ENCODE peak calls at places on chromosomes 12 and 14, in seven cellular contexts. Y, W, L, E, F, B and U are unnamed samples.
A peak's percentile ranks its signal among the peaks of the same experiment; 100 is the strongest.

GRCh38 chr12:1474059-1474537 is 120.3 kb downstream of the FBXL14 start:
- DNase-seq in Y (no peak), W (peak; percentile 87), L (no peak), E (no peak), F (peak; percentile 99), B (peak; percentile 98), U (no peak)

GRCh38 chr14:98957211-98958047 is 314.6 kb downstream of the BCL11B start:
- DNase-seq in Y (no peak), W (no peak), L (no peak), E (no peak), F (peak; percentile 58), B (no peak), U (no peak)

GRCh38 chr12:1203735-1204019 is 212.7 kb downstream of the ERC1 start:
- DNase-seq in Y (no peak), W (peak; percentile 33), L (no peak), E (no peak), F (no peak), B (no peak), U (no peak)

GRCh38 chr12:94812345-94812744 is 162.0 kb upstream of the TMCC3 start:
- DNase-seq in Y (no peak), W (no peak), L (no peak), E (no peak), F (no peak), B (no peak), U (no peak)

GRCh38 chr12:107366322-107366721 is 273.0 kb upstream of the CRY1 start:
- DNase-seq in Y (no peak), W (no peak), L (no peak), E (no peak), F (no peak), B (no peak), U (no peak)

GRCh38 chr14:28879571-28879970 is 113.0 kb downstream of the FOXG1 start:
- DNase-seq in Y (no peak), W (no peak), L (no peak), E (no peak), F (no peak), B (no peak), U (no peak)

GRCh38 chr14:100967178-100967577 is 63.7 kb upstream of the RTL1 start:
- DNase-seq in Y (no peak), W (no peak), L (no peak), E (no peak), F (no peak), B (no peak), U (no peak)

GRCh38 chr14:65850429-65851145 is 438.1 kb downstream of the FUT8 start:
- DNase-seq in Y (no peak), W (no peak), L (no peak), E (no peak), F (no peak), B (no peak), U (no peak)

GRCh38 chr12:3661028-3661427 is 91.9 kb downstream of the CRACR2A start:
- DNase-seq in Y (no peak), W (no peak), L (no peak), E (no peak), F (no peak), B (no peak), U (no peak)

GRCh38 chr12:8018666-8019581 is 13.6 kb upstream of the FOXJ2 start:
- DNase-seq in Y (no peak), W (no peak), L (no peak), E (peak; percentile 53), F (no peak), B (no peak), U (no peak)

GRCh38 chr14:69812725-69813124 is 15.7 kb upstream of the SLC10A1 start:
- DNase-seq in Y (no peak), W (no peak), L (no peak), E (no peak), F (no peak), B (no peak), U (no peak)

GRCh38 chr12:64753427-64753826 is 5.8 kb downstream of the GNS start:
- DNase-seq in Y (no peak), W (no peak), L (no peak), E (no peak), F (no peak), B (no peak), U (no peak)

GRCh38 chr14:100307215-100308111 is 1.2 kb upstream of the SLC25A29 start:
- DNase-seq in Y (no peak), W (peak; percentile 22), L (no peak), E (no peak), F (peak; percentile 14), B (no peak), U (peak; percentile 34)